ENCODE peak calls at places on chromosome 17, in nine cellular contexts. W, N, I, C, K, Z, S, R and G are unnamed samples.

GRCh38 chr17:10357768-10358167 is 15.0 kb downstream of the MYH13 start:
- DNase-seq in W (no peak), N (peak), S (no peak), K (no peak), Z (no peak), R (peak), I (no peak), C (no peak), G (peak)

GRCh38 chr17:36004604-36005003 is 3.3 kb upstream of the CCL15 start:
- DNase-seq in K (no peak), Z (no peak), R (no peak), N (no peak), I (no peak), S (no peak), C (no peak), W (no peak), G (no peak)

GRCh38 chr17:30555942-30556341 is 78.7 kb downstream of the GOSR1 start:
- DNase-seq in K (no peak), N (no peak), C (no peak), W (no peak), S (no peak), R (no peak), I (no peak), Z (no peak), G (no peak)

GRCh38 chr17:49196520-49196919 is 13.9 kb downstream of the GNGT2 start:
- DNase-seq in C (no peak), K (no peak), Z (no peak), R (no peak), W (no peak), N (no peak), I (no peak), S (no peak), G (no peak)

GRCh38 chr17:1109606-1110523 is 69.9 kb downstream of the ABR start:
- DNase-seq in N (no peak), R (no peak), I (no peak), K (no peak), C (no peak), Z (no peak), S (no peak), W (peak), G (peak)

GRCh38 chr17:40910441-40910841 is 25.4 kb upstream of the KRT20 start:
- DNase-seq in S (no peak), I (peak), R (no peak), N (no peak), W (no peak), Z (no peak), K (no peak), C (no peak), G (no peak)

GRCh38 chr17:31525801-31526549 is 134.5 kb downstream of the RAB11FIP4 start:
- DNase-seq in I (peak), Z (no peak), W (no peak), K (no peak), N (no peak), S (no peak), C (no peak), R (no peak), G (no peak)

GRCh38 chr17:68738044-68738443 is 136.9 kb upstream of the FAM20A start:
- DNase-seq in R (no peak), N (no peak), C (no peak), I (no peak), K (peak), W (peak), Z (no peak), S (no peak), G (no peak)

GRCh38 chr17:40019140-40019991 is 4.1 kb downstream of the CSF3 start:
- DNase-seq in W (no peak), N (no peak), K (no peak), I (peak), C (no peak), Z (no peak), R (peak), S (no peak), G (peak)

GRCh38 chr17:42682400-42683384 is at the start of gene CNTNAP1:
- DNase-seq in S (no peak), R (peak), W (peak), Z (no peak), K (peak), C (no peak), N (no peak), I (peak), G (peak)